ENCODE peak calls at places on chromosomes 5 and 9, in six cellular contexts. U is IMR-90, V is aorta, M is heart left ventricle, C is body of pancreas, Q is lung. G is an unnamed sample.

GRCh38 chr9:5510991-5511390 is 660 bp downstream of the PDCD1LG2 start:
- DNase-seq in U (peak; percentile 41), V (no peak), M (no peak), C (no peak), Q (no peak), G (no peak)

GRCh38 chr9:138008081-138008841 is 130.7 kb downstream of the CACNA1B start:
- DNase-seq in U (no peak), V (no peak), M (no peak), C (peak; percentile 6), Q (peak; percentile 25), G (no peak)

GRCh38 chr5:69001605-69002004 is 92.2 kb upstream of the SLC30A5 start:
- DNase-seq in U (no peak), V (no peak), M (no peak), C (no peak), Q (no peak), G (no peak)

GRCh38 chr5:142186821-142187594 is 78.4 kb downstream of the NDFIP1 start:
- DNase-seq in U (no peak), V (peak; percentile 28), M (no peak), C (no peak), Q (no peak), G (no peak)

GRCh38 chr9:101028346-101029299 is at the start of gene PLPPR1:
- DNase-seq in U (peak; percentile 3), V (peak; percentile 36), M (peak; percentile 25), C (peak; percentile 65), Q (peak; percentile 73), G (no peak)

GRCh38 chr5:122182491-122182921 is 53.2 kb downstream of the ZNF474 start:
- DNase-seq in U (peak; percentile 89), V (peak; percentile 70), M (peak; percentile 27), C (no peak), Q (peak; percentile 44), G (no peak)

GRCh38 chr5:151624486-151624885 is 33.4 kb upstream of the FAT2 start:
- DNase-seq in U (no peak), V (no peak), M (peak; percentile 30), C (no peak), Q (no peak), G (no peak)

GRCh38 chr9:131823701-131824146 is 83.8 kb upstream of the RAPGEF1 start:
- DNase-seq in U (no peak), V (no peak), M (no peak), C (no peak), Q (no peak), G (no peak)

GRCh38 chr5:31639488-31640011 is 619 bp downstream of the PDZD2 start:
- DNase-seq in U (no peak), V (peak; percentile 44), M (peak; percentile 23), C (no peak), Q (no peak), G (no peak)

GRCh38 chr5:28809811-28810750 is 1771.7 kb upstream of the CDH9 start:
- DNase-seq in U (no peak), V (no peak), M (no peak), C (no peak), Q (no peak), G (no peak)

GRCh38 chr5:98217138-98217537 is 556.3 kb upstream of the RGMB start:
- DNase-seq in U (peak; percentile 11), V (no peak), M (no peak), C (no peak), Q (no peak), G (no peak)

GRCh38 chr9:97987490-97987889 is 4.3 kb downstream of the ANP32B start:
- DNase-seq in U (no peak), V (no peak), M (no peak), C (no peak), Q (no peak), G (no peak)

GRCh38 chr9:98962861-98963260 is 19.2 kb downstream of the COL15A1 start:
- DNase-seq in U (peak; percentile 50), V (no peak), M (no peak), C (no peak), Q (no peak), G (no peak)

DNA sequence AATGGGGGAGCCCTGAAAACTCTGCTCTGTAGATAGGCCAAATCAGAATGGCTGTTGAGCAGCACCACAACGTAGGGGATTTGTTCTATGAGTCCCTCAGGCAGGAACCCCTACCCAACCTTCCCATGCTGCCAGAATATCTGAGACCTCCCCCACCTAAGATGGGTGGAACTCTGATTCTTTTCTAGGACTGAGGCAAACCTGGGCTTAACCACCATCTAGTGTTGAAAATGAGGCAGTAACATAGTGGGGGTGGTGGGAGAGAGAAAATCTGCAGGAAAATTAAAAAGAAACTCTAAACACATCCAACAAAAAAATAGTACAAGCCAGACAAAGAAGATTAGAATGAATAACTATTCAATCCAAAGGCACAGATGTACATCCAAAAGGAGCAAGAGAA is 228.4 kb downstream of the ATPSCKMT start:
- DNase-seq in U (peak; percentile 6), V (no peak), M (no peak), C (no peak), Q (no peak), G (no peak)
- H3K9me3 ChIP-seq in U (no peaks in the 10 kb centered on the region), V (peaks cover 2% of the 10 kb centered on the region), M (no peaks in the 10 kb centered on the region), C (peaks cover 7% of the 10 kb centered on the region), Q (no peaks in the 10 kb centered on the region), G (no peaks in the 10 kb centered on the region)

GRCh38 chr5:33102551-33102950 is 338.2 kb upstream of the TARS1 start:
- DNase-seq in U (peak; percentile 21), V (no peak), M (no peak), C (no peak), Q (no peak), G (no peak)
- H3K9me3 ChIP-seq in U (peaks cover 4% of the 10 kb centered on the region), V (peaks cover 1% of the 10 kb centered on the region), M (no peaks in the 10 kb centered on the region), C (peaks cover 8% of the 10 kb centered on the region), Q (no peaks in the 10 kb centered on the region), G (no peaks in the 10 kb centered on the region)

GRCh38 chr5:90746119-90746518 is 187.5 kb downstream of the ADGRV1 start:
- DNase-seq in U (no peak), V (no peak), M (no peak), C (no peak), Q (no peak), G (no peak)

GRCh38 chr5:90747175-90747574 is 188.6 kb downstream of the ADGRV1 start:
- DNase-seq in U (no peak), V (no peak), M (no peak), C (no peak), Q (no peak), G (no peak)

GRCh38 chr5:90747693-90748092 is 189.1 kb downstream of the ADGRV1 start:
- DNase-seq in U (no peak), V (no peak), M (no peak), C (no peak), Q (no peak), G (no peak)
- H3K9me3 ChIP-seq in U (no peaks in the 10 kb centered on the region), V (no peaks in the 10 kb centered on the region), M (no peaks in the 10 kb centered on the region), C (no peaks in the 10 kb centered on the region), Q (no peaks in the 10 kb centered on the region), G (peaks cover 2% of the 10 kb centered on the region)

GRCh38 chr5:2184563-2185540 is 302.1 kb upstream of the IRX4 start:
- DNase-seq in U (no peak), V (no peak), M (no peak), C (no peak), Q (no peak), G (no peak)
- H3K9me3 ChIP-seq in U (peaks cover 39% of the 10 kb centered on the region), V (no peaks in the 10 kb centered on the region), M (no peaks in the 10 kb centered on the region), C (no peaks in the 10 kb centered on the region), Q (no peaks in the 10 kb centered on the region), G (no peaks in the 10 kb centered on the region)